ENCODE peak calls at places on chromosomes 6 and 20, in nine cellular contexts. V, A, P, Z, R, B, S, Q and E are unnamed samples.

GRCh38 chr6:133198725-133199124 is 42.4 kb upstream of the EYA4 start:
- DNase-seq in P (no peak), Q (no peak), B (no peak), A (no peak), S (no peak), V (peak; percentile 15), Z (no peak), R (no peak), E (no peak)

GRCh38 chr6:149318581-149319286 is 1.2 kb downstream of the TAB2 start:
- DNase-seq in Q (no peak), V (peak; percentile 46), R (no peak), S (no peak), P (peak; percentile 46), A (no peak), Z (peak; percentile 31), B (no peak), E (peak; percentile 41)

GRCh38 chr6:140366991-140367390 is 992.5 kb upstream of the CITED2 start:
- DNase-seq in S (no peak), R (no peak), B (no peak), Z (no peak), Q (no peak), V (peak; percentile 83), P (peak; percentile 92), A (no peak), E (no peak)

GRCh38 chr6:89886378-89887120 is 7.7 kb upstream of the GJA10 start:
- DNase-seq in S (no peak), R (no peak), B (no peak), Z (no peak), Q (no peak), A (no peak), P (no peak), V (no peak), E (no peak)

GRCh38 chr20:47280228-47280627 is 76.3 kb downstream of the ZMYND8 start:
- DNase-seq in Z (no peak), S (no peak), R (no peak), Q (no peak), B (no peak), P (no peak), V (no peak), A (no peak), E (no peak)

GRCh38 chr6:41675176-41675767 is 37.0 kb downstream of the MDFI start:
- DNase-seq in Q (no peak), B (no peak), V (no peak), R (peak; percentile 96), P (no peak), Z (no peak), S (peak; percentile 93), A (no peak), E (no peak)

GRCh38 chr6:89348372-89348771 is 4.2 kb downstream of the UBE2J1 start:
- DNase-seq in Z (no peak), Q (no peak), A (no peak), R (no peak), S (no peak), B (no peak), P (peak; percentile 59), V (no peak), E (no peak)

GRCh38 chr20:44780226-44780625 is 30.1 kb downstream of the RIMS4 start:
- DNase-seq in Q (no peak), R (no peak), B (no peak), A (no peak), P (peak; percentile 50), V (peak; percentile 79), S (no peak), Z (no peak), E (peak; percentile 23)

GRCh38 chr20:46157625-46158024 is 39.5 kb downstream of the CD40 start:
- DNase-seq in Z (no peak), V (no peak), R (no peak), A (no peak), S (peak; percentile 82), Q (no peak), P (no peak), B (no peak), E (no peak)

GRCh38 chr6:4093288-4093687 is 14.4 kb upstream of the FAM217A start:
- DNase-seq in P (no peak), S (peak; percentile 33), B (no peak), Q (no peak), A (no peak), R (no peak), Z (no peak), V (no peak), E (no peak)

GRCh38 chr20:13494019-13494418 is 144.7 kb downstream of the TASP1 start:
- DNase-seq in V (peak; percentile 54), P (peak; percentile 11), B (no peak), A (no peak), R (no peak), Z (no peak), Q (no peak), S (no peak), E (no peak)

GRCh38 chr6:18352842-18353241 is 34.3 kb upstream of the RNF144B start:
- DNase-seq in A (no peak), S (no peak), R (no peak), V (no peak), Z (no peak), P (no peak), B (no peak), Q (no peak), E (no peak)

GRCh38 chr6:158011478-158011920 is 29.8 kb downstream of the SYNJ2 start:
- DNase-seq in Q (no peak), R (no peak), V (no peak), Z (no peak), P (no peak), B (no peak), S (no peak), A (no peak), E (no peak)

GRCh38 chr20:43975096-43975768 is 60.6 kb downstream of the TOX2 start:
- DNase-seq in B (no peak), A (no peak), P (peak; percentile 87), V (peak; percentile 93), R (no peak), Z (no peak), Q (no peak), S (no peak), E (no peak)

GRCh38 chr20:37276494-37277252 is 12.8 kb upstream of the MANBAL start:
- DNase-seq in A (no peak), R (peak; percentile 66), P (peak; percentile 53), Z (no peak), S (no peak), B (no peak), V (peak; percentile 94), Q (no peak), E (peak; percentile 59)

GRCh38 chr6:31157543-31158139 is at the start of gene CCHCR1:
- DNase-seq in S (no peak), R (no peak), Z (no peak), A (no peak), B (no peak), V (no peak), P (no peak), Q (no peak), E (no peak)

GRCh38 chr20:19940945-19941590 is 76.1 kb upstream of the NAA20 start:
- DNase-seq in P (peak; percentile 6), A (no peak), S (no peak), Q (no peak), B (no peak), R (no peak), V (no peak), Z (no peak), E (no peak)

GRCh38 chr6:5359413-5359812 is 98.1 kb downstream of the FARS2 start:
- DNase-seq in V (no peak), Q (no peak), A (no peak), R (peak; percentile 8), P (no peak), S (peak; percentile 15), Z (no peak), B (peak; percentile 93), E (no peak)

GRCh38 chr20:63082939-63083735 is 76.4 kb upstream of the BHLHE23 start:
- DNase-seq in P (no peak), V (no peak), S (no peak), A (no peak), Q (peak; percentile 26), B (no peak), R (no peak), Z (no peak), E (no peak)